ENCODE peak calls at places on chromosomes 12 and 14, in ten cellular contexts. H, F, S, K, E, V, G, W, C and U are unnamed samples.

GRCh38 chr14:61567838-61568571 is 127.3 kb upstream of the HIF1A start:
- DNase-seq in H (no peak), F (no peak), S (no peak), K (no peak), E (no peak), V (no peak), G (peak), W (no peak), C (no peak), U (peak)

GRCh38 chr14:23559010-23559920 is 3.2 kb downstream of the THTPA start:
- DNase-seq in H (peak), F (peak), S (peak), K (peak), E (peak), V (peak), G (no peak), W (no peak), C (peak), U (peak)

GRCh38 chr14:99590746-99591555 is 13.1 kb downstream of the CCDC85C start:
- DNase-seq in H (no peak), F (no peak), S (peak), K (peak), E (no peak), V (peak), G (no peak), W (no peak), C (peak), U (no peak)

GRCh38 chr12:29893002-29893401 is 109.3 kb upstream of the TMTC1 start:
- DNase-seq in H (no peak), F (no peak), S (no peak), K (no peak), E (no peak), V (no peak), G (no peak), W (no peak), C (no peak), U (no peak)

GRCh38 chr14:68631058-68631690 is 161.7 kb downstream of the ZFP36L1 start:
- DNase-seq in H (no peak), F (no peak), S (no peak), K (no peak), E (no peak), V (no peak), G (no peak), W (no peak), C (no peak), U (no peak)

GRCh38 chr12:92141585-92142244 is 3.9 kb downstream of the BTG1 start:
- DNase-seq in H (no peak), F (no peak), S (no peak), K (peak), E (no peak), V (no peak), G (no peak), W (no peak), C (no peak), U (no peak)

GRCh38 chr12:12432373-12432772 is 75.5 kb downstream of the BORCS5 start:
- DNase-seq in H (no peak), F (no peak), S (peak), K (peak), E (no peak), V (no peak), G (no peak), W (no peak), C (peak), U (no peak)

GRCh38 chr14:95314609-95315008 is 5.1 kb downstream of the CLMN start:
- DNase-seq in H (no peak), F (no peak), S (peak), K (no peak), E (no peak), V (peak), G (no peak), W (no peak), C (peak), U (peak)

GRCh38 chr12:49294086-49294803 is 702 bp upstream of the PRPH start:
- DNase-seq in H (no peak), F (no peak), S (no peak), K (no peak), E (no peak), V (no peak), G (no peak), W (no peak), C (no peak), U (no peak)

GRCh38 chr12:114835031-114835430 is 151.1 kb upstream of the TBX3 start:
- DNase-seq in H (no peak), F (no peak), S (no peak), K (peak), E (no peak), V (peak), G (no peak), W (no peak), C (peak), U (no peak)

GRCh38 chr14:59751578-59751977 is 119.0 kb downstream of the RTN1 start:
- DNase-seq in H (no peak), F (no peak), S (no peak), K (no peak), E (no peak), V (no peak), G (no peak), W (no peak), C (no peak), U (no peak)

GRCh38 chr12:91579516-91580263 is 397.1 kb upstream of the DCN start:
- DNase-seq in H (no peak), F (no peak), S (no peak), K (peak), E (no peak), V (no peak), G (no peak), W (no peak), C (no peak), U (no peak)

GRCh38 chr14:66104486-66104885 is 381.7 kb upstream of the CCDC196 start:
- DNase-seq in H (no peak), F (no peak), S (no peak), K (no peak), E (no peak), V (no peak), G (peak), W (no peak), C (no peak), U (no peak)

GRCh38 chr14:69652942-69653680 is 41.7 kb downstream of the SUSD6 start:
- DNase-seq in H (no peak), F (no peak), S (no peak), K (no peak), E (no peak), V (no peak), G (no peak), W (no peak), C (no peak), U (peak)

GRCh38 chr12:112480931-112481330 is 62.2 kb downstream of the PTPN11 start:
- DNase-seq in H (no peak), F (no peak), S (no peak), K (no peak), E (no peak), V (no peak), G (no peak), W (no peak), C (no peak), U (no peak)

GRCh38 chr12:3333991-3334391 is 157.0 kb upstream of the PRMT8 start:
- DNase-seq in H (no peak), F (no peak), S (no peak), K (no peak), E (no peak), V (no peak), G (no peak), W (no peak), C (no peak), U (no peak)

GRCh38 chr12:9365296-9365695 is 157.1 kb upstream of the PZP start:
- DNase-seq in H (no peak), F (no peak), S (no peak), K (no peak), E (no peak), V (no peak), G (no peak), W (no peak), C (no peak), U (no peak)

GRCh38 chr12:12943589-12944260 is 8.2 kb downstream of the GPRC5D start:
- DNase-seq in H (no peak), F (no peak), S (no peak), K (no peak), E (no peak), V (no peak), G (no peak), W (no peak), C (no peak), U (no peak)

GRCh38 chr12:12474471-12474928 is 88.2 kb downstream of the DUSP16 start:
- DNase-seq in H (no peak), F (no peak), S (no peak), K (no peak), E (no peak), V (no peak), G (no peak), W (no peak), C (no peak), U (no peak)

GRCh38 chr12:50572275-50572674 is 67.5 kb downstream of the DIP2B start:
- DNase-seq in H (no peak), F (no peak), S (no peak), K (peak), E (no peak), V (no peak), G (no peak), W (no peak), C (peak), U (peak)

GRCh38 chr14:58829594-58829993 is 191.8 kb downstream of the DACT1 start:
- DNase-seq in H (no peak), F (no peak), S (peak), K (no peak), E (no peak), V (no peak), G (no peak), W (no peak), C (peak), U (no peak)

GRCh38 chr12:54561164-54561563 is 11.8 kb downstream of the PDE1B start:
- DNase-seq in H (no peak), F (no peak), S (no peak), K (no peak), E (no peak), V (no peak), G (no peak), W (no peak), C (no peak), U (no peak)

GRCh38 chr14:78254911-78255431 is 84.8 kb downstream of the NRXN3 start:
- DNase-seq in H (no peak), F (no peak), S (peak), K (no peak), E (no peak), V (peak), G (no peak), W (no peak), C (peak), U (no peak)

GRCh38 chr14:75533791-75534190 is 11.5 kb downstream of the BATF start:
- DNase-seq in H (no peak), F (no peak), S (no peak), K (no peak), E (no peak), V (no peak), G (no peak), W (no peak), C (no peak), U (no peak)

GRCh38 chr12:16165506-16165905 is 112.0 kb downstream of the SLC15A5 start:
- DNase-seq in H (peak), F (no peak), S (peak), K (peak), E (no peak), V (peak), G (peak), W (peak), C (peak), U (peak)

GRCh38 chr12:19058235-19059021 is 71.1 kb upstream of the PLEKHA5 start:
- DNase-seq in H (no peak), F (no peak), S (no peak), K (no peak), E (no peak), V (no peak), G (peak), W (no peak), C (no peak), U (no peak)

GRCh38 chr12:116454950-116455447 is 104.2 kb upstream of the MAP1LC3B2 start:
- DNase-seq in H (no peak), F (no peak), S (no peak), K (peak), E (no peak), V (peak), G (peak), W (peak), C (peak), U (peak)

GRCh38 chr12:39003541-39004160 is 98.3 kb upstream of the CPNE8 start:
- DNase-seq in H (no peak), F (no peak), S (no peak), K (no peak), E (no peak), V (no peak), G (no peak), W (no peak), C (no peak), U (no peak)

GRCh38 chr14:101367421-101368261 is 193.7 kb upstream of the DIO3 start:
- DNase-seq in H (no peak), F (no peak), S (no peak), K (no peak), E (no peak), V (no peak), G (no peak), W (no peak), C (no peak), U (no peak)

GRCh38 chr12:107560194-107560905 is 125.2 kb upstream of the PWP1 start:
- DNase-seq in H (no peak), F (no peak), S (no peak), K (no peak), E (no peak), V (no peak), G (peak), W (peak), C (no peak), U (no peak)

GRCh38 chr14:51609251-51609986 is 42.3 kb upstream of the FRMD6 start:
- DNase-seq in H (no peak), F (no peak), S (no peak), K (no peak), E (no peak), V (no peak), G (peak), W (no peak), C (no peak), U (no peak)

GRCh38 chr14:34843011-34843554 is 32.1 kb downstream of the BAZ1A start:
- DNase-seq in H (no peak), F (no peak), S (no peak), K (peak), E (no peak), V (peak), G (no peak), W (no peak), C (peak), U (no peak)

GRCh38 chr12:41635731-41636130 is 447.6 kb downstream of the PDZRN4 start:
- DNase-seq in H (no peak), F (no peak), S (no peak), K (no peak), E (no peak), V (no peak), G (no peak), W (no peak), C (no peak), U (no peak)

GRCh38 chr14:95463173-95463901 is 53.1 kb downstream of the SYNE3 start:
- DNase-seq in H (no peak), F (no peak), S (no peak), K (no peak), E (peak), V (no peak), G (no peak), W (no peak), C (no peak), U (no peak)

GRCh38 chr12:15776532-15776931 is 12.7 kb downstream of the EPS8 start:
- DNase-seq in H (no peak), F (no peak), S (no peak), K (no peak), E (no peak), V (no peak), G (no peak), W (no peak), C (no peak), U (no peak)

GRCh38 chr12:76085159-76085868 is 829 bp upstream of the NAP1L1 start:
- DNase-seq in H (no peak), F (peak), S (no peak), K (peak), E (peak), V (peak), G (no peak), W (no peak), C (no peak), U (peak)

GRCh38 chr12:32091696-32092095 is 15.0 kb upstream of the BICD1 start:
- DNase-seq in H (no peak), F (no peak), S (no peak), K (no peak), E (no peak), V (no peak), G (no peak), W (no peak), C (no peak), U (no peak)

GRCh38 chr12:108516511-108517275 is 1.6 kb downstream of the FICD start:
- DNase-seq in H (no peak), F (no peak), S (no peak), K (peak), E (no peak), V (no peak), G (peak), W (no peak), C (peak), U (peak)